ENCODE peak calls at places on chromosomes 2 and 18, in five cellular contexts. F is transverse colon, I is suprapubic skin, U is GM23338, B is endothelial cell of umbilical vein. V is an unnamed sample.
A peak's percentile ranks its signal among the peaks of the same experiment; 100 is the strongest.

GRCh38 chr2:54809814-54810213 is 86.4 kb downstream of the EML6 start:
- DNase-seq in F (no peak), I (no peak), U (no peak), B (no peak), V (no peak)

GRCh38 chr2:28991021-28991420 is 9.9 kb downstream of the TOGARAM2 start:
- DNase-seq in F (peak; percentile 51), I (peak; percentile 82), U (no peak), B (no peak), V (no peak)

GRCh38 chr18:9835796-9836195 is 50.0 kb upstream of the TXNDC2 start:
- DNase-seq in F (no peak), I (no peak), U (no peak), B (no peak), V (no peak)

GRCh38 chr2:222304737-222305509 is 6.1 kb upstream of the PAX3 start:
- DNase-seq in F (no peak), I (no peak), U (peak; percentile 38), B (no peak), V (no peak)

GRCh38 chr2:227456141-227456540 is 15.8 kb upstream of the AGFG1 start:
- DNase-seq in F (no peak), I (no peak), U (no peak), B (no peak), V (no peak)

GRCh38 chr2:47058061-47058931 is 96.8 kb downstream of the STPG4 start:
- DNase-seq in F (peak; percentile 54), I (no peak), U (no peak), B (no peak), V (no peak)

GRCh38 chr2:164388511-164388910 is 232.8 kb downstream of the GRB14 start:
- DNase-seq in F (no peak), I (no peak), U (peak; percentile 24), B (peak; percentile 77), V (no peak)

GRCh38 chr18:13380671-13381070 is 162.1 kb downstream of the LDLRAD4 start:
- DNase-seq in F (no peak), I (no peak), U (no peak), B (no peak), V (no peak)

GRCh38 chr2:20958176-20958575 is 85.7 kb downstream of the APOB start:
- DNase-seq in F (no peak), I (peak; percentile 47), U (no peak), B (no peak), V (no peak)

GRCh38 chr18:58087928-58088722 is 44.1 kb downstream of the NEDD4L start:
- DNase-seq in F (peak; percentile 75), I (no peak), U (peak; percentile 36), B (no peak), V (peak; percentile 74)

GRCh38 chr2:102508863-102509262 is 35.8 kb downstream of the SLC9A4 start:
- DNase-seq in F (no peak), I (no peak), U (no peak), B (peak; percentile 48), V (no peak)

GRCh38 chr18:58998421-58999203 is 133.9 kb downstream of the ZNF532 start:
- DNase-seq in F (peak; percentile 14), I (no peak), U (no peak), B (no peak), V (no peak)

GRCh38 chr2:157178865-157179264 is 78.6 kb upstream of the GALNT5 start:
- DNase-seq in F (no peak), I (no peak), U (peak; percentile 64), B (no peak), V (no peak)

GRCh38 chr2:72511906-72512305 is 313.9 kb downstream of the EXOC6B start:
- DNase-seq in F (no peak), I (no peak), U (no peak), B (no peak), V (no peak)
- TF ChIP-seq POLR2AphosphoS5 in F (no peak), I (no peak), U (no peak), B (no peak), V (no peak)

GRCh38 chr2:238502956-238503791 is 76.4 kb downstream of the ASB1 start:
- DNase-seq in F (no peak), I (peak; percentile 66), U (no peak), B (no peak), V (peak; percentile 24)
- H3K36me3 ChIP-seq in F (no peaks in the 10 kb centered on the region), I (no peaks in the 10 kb centered on the region), U (no peaks in the 10 kb centered on the region), B (no peaks in the 10 kb centered on the region), V (no peaks in the 10 kb centered on the region)

GRCh38 chr2:70557171-70557838 is 3.7 kb upstream of the TGFA start:
- DNase-seq in F (peak; percentile 67), I (no peak), U (no peak), B (no peak), V (no peak)
- TF ChIP-seq POLR2AphosphoS5 in F (peak; percentile 54), I (no peak), U (no peak), B (no peak), V (no peak)

GRCh38 chr2:173752152-173752551 is 213.0 kb downstream of the SP3 start:
- DNase-seq in F (no peak), I (no peak), U (no peak), B (no peak), V (no peak)

GRCh38 chr2:173755798-173756197 is 209.4 kb downstream of the SP3 start:
- DNase-seq in F (no peak), I (no peak), U (no peak), B (no peak), V (no peak)

GRCh38 chr2:173753441-173753840 is 211.7 kb downstream of the SP3 start:
- DNase-seq in F (no peak), I (no peak), U (no peak), B (no peak), V (no peak)

GRCh38 chr2:173754837-173755236 is 210.3 kb downstream of the SP3 start:
- DNase-seq in F (no peak), I (no peak), U (no peak), B (no peak), V (no peak)

GRCh38 chr2:173754169-173754568 is 211.0 kb downstream of the SP3 start:
- DNase-seq in F (no peak), I (no peak), U (no peak), B (no peak), V (no peak)
- H3K36me3 ChIP-seq in F (no peaks in the 10 kb centered on the region), I (no peaks in the 10 kb centered on the region), U (no peaks in the 10 kb centered on the region), B (no peaks in the 10 kb centered on the region), V (no peaks in the 10 kb centered on the region)

DNA sequence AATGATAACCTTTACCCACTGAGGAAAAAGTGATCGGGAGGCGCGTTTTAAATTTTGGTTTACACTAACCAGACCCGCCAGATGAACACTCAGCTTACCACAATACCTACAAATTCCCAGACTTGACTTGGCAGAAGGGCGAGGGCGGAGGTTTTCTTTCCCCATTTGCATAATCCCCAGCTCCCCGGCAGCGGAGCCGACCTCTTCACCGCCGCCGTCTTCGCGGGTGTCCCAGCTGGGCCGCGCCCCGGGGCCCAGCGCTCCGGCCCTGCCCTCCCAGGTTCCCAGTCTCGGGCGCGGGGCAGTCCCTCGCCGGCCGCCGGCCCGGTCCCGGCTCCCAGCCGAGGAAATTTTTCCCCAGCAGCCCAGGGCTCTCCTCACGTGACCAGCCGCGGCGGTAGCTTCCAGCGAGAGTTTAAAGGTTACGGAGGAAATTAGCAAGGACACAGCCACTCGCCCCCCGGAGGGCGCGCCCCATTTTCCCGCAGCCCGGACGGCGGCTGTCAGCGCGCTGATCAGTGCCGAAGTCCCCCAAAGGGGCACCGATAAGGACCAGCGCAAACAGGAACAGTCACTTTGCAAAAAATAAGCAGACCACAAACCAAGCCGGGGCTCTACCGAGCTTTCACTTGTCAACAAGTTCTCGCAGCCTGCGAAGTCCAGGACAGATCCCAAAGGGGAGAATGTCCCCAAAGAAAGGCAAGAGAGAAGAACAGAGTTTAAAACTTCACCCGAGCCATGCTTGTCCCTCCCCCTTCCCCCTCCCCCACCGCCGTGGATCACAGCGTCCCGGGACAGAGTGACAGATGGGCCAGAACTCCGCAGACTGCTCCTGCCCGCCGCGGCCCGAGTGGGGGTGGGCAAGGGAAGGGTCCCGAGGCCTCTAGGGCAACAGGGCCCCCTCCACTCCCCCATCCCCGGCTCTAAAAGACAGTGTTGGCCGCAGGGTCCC is 1.3 kb upstream of the PRKCE start:
- DNase-seq in F (peak; percentile 83), I (peak; percentile 85), U (peak; percentile 60), B (peak; percentile 68), V (peak; percentile 75)
- TF ChIP-seq POLR2AphosphoS5 in F (peak; percentile 54), I (no peak), U (no peak), B (no peak), V (no peak)